ENCODE peak calls at places on chromosomes 5 and 9, in six cellular contexts. One of them, this sample, is unnamed.

GRCh38 chr9:136882109-136882946 is 4.0 kb upstream of the TRAF2 start:
- DNase-seq in IMR-90: peak; percentile 87
- DNase-seq in H1: no peak
- DNase-seq in trophoblast cell: peak; percentile 61
- DNase-seq in mesenchymal stem cell: peak; percentile 95
- DNase-seq in H9: peak; percentile 62
- DNase-seq in this sample: no peak

GRCh38 chr9:134962065-134962997 is 44.6 kb upstream of the FCN1 start:
- DNase-seq in IMR-90: no peak
- DNase-seq in H1: no peak
- DNase-seq in trophoblast cell: no peak
- DNase-seq in mesenchymal stem cell: no peak
- DNase-seq in H9: no peak
- DNase-seq in this sample: no peak

GRCh38 chr5:32767948-32768427 is 56.9 kb downstream of the NPR3 start:
- DNase-seq in IMR-90: peak; percentile 99
- DNase-seq in H1: no peak
- DNase-seq in trophoblast cell: peak; percentile 42
- DNase-seq in mesenchymal stem cell: peak; percentile 97
- DNase-seq in H9: no peak
- DNase-seq in this sample: no peak

GRCh38 chr9:77954018-77954417 is 77.6 kb downstream of the GNAQ start:
- DNase-seq in IMR-90: peak; percentile 60
- DNase-seq in H1: no peak
- DNase-seq in trophoblast cell: no peak
- DNase-seq in mesenchymal stem cell: peak; percentile 22
- DNase-seq in H9: no peak
- DNase-seq in this sample: no peak

GRCh38 chr9:22108581-22109370 is 99.7 kb upstream of the CDKN2B start:
- DNase-seq in IMR-90: peak; percentile 11
- DNase-seq in H1: no peak
- DNase-seq in trophoblast cell: no peak
- DNase-seq in mesenchymal stem cell: no peak
- DNase-seq in H9: no peak
- DNase-seq in this sample: no peak

GRCh38 chr9:15220658-15221310 is 86.2 kb downstream of the TTC39B start:
- DNase-seq in IMR-90: peak; percentile 46
- DNase-seq in H1: no peak
- DNase-seq in trophoblast cell: no peak
- DNase-seq in mesenchymal stem cell: peak; percentile 51
- DNase-seq in H9: no peak
- DNase-seq in this sample: no peak

GRCh38 chr5:23484094-23484493 is 23.3 kb upstream of the PRDM9 start:
- DNase-seq in IMR-90: no peak
- DNase-seq in H1: no peak
- DNase-seq in trophoblast cell: no peak
- DNase-seq in mesenchymal stem cell: no peak
- DNase-seq in H9: no peak
- DNase-seq in this sample: no peak

GRCh38 chr5:54632131-54632551 is 114.6 kb downstream of the SNX18 start:
- DNase-seq in IMR-90: no peak
- DNase-seq in H1: no peak
- DNase-seq in trophoblast cell: no peak
- DNase-seq in mesenchymal stem cell: no peak
- DNase-seq in H9: no peak
- DNase-seq in this sample: no peak

GRCh38 chr9:104746798-104747197 is 685 bp upstream of the NIPSNAP3A start:
- DNase-seq in IMR-90: no peak
- DNase-seq in H1: no peak
- DNase-seq in trophoblast cell: no peak
- DNase-seq in mesenchymal stem cell: no peak
- DNase-seq in H9: no peak
- DNase-seq in this sample: no peak

GRCh38 chr5:143147918-143148317 is 255.6 kb downstream of the NR3C1 start:
- DNase-seq in IMR-90: peak; percentile 57
- DNase-seq in H1: no peak
- DNase-seq in trophoblast cell: no peak
- DNase-seq in mesenchymal stem cell: peak; percentile 86
- DNase-seq in H9: no peak
- DNase-seq in this sample: no peak

GRCh38 chr5:11903614-11904269 is 504 bp downstream of the CTNND2 start:
- DNase-seq in IMR-90: no peak
- DNase-seq in H1: no peak
- DNase-seq in trophoblast cell: peak; percentile 61
- DNase-seq in mesenchymal stem cell: peak; percentile 14
- DNase-seq in H9: peak; percentile 45
- DNase-seq in this sample: peak; percentile 69

GRCh38 chr9:135468866-135469521 is 10.6 kb upstream of the PPP1R26 start:
- DNase-seq in IMR-90: peak; percentile 46
- DNase-seq in H1: no peak
- DNase-seq in trophoblast cell: no peak
- DNase-seq in mesenchymal stem cell: peak; percentile 62
- DNase-seq in H9: no peak
- DNase-seq in this sample: no peak

GRCh38 chr5:149712439-149713147 is 17.5 kb upstream of the PPARGC1B start:
- DNase-seq in IMR-90: no peak
- DNase-seq in H1: no peak
- DNase-seq in trophoblast cell: no peak
- DNase-seq in mesenchymal stem cell: no peak
- DNase-seq in H9: no peak
- DNase-seq in this sample: no peak

GRCh38 chr9:137506702-137507171 is 43.5 kb downstream of the PNPLA7 start:
- DNase-seq in IMR-90: peak; percentile 38
- DNase-seq in H1: no peak
- DNase-seq in trophoblast cell: no peak
- DNase-seq in mesenchymal stem cell: peak; percentile 25
- DNase-seq in H9: no peak
- DNase-seq in this sample: no peak

GRCh38 chr5:124677376-124677998 is 69.0 kb downstream of the ZNF608 start:
- DNase-seq in IMR-90: peak; percentile 47
- DNase-seq in H1: no peak
- DNase-seq in trophoblast cell: no peak
- DNase-seq in mesenchymal stem cell: no peak
- DNase-seq in H9: no peak
- DNase-seq in this sample: no peak

GRCh38 chr9:136311433-136312375 is 7.8 kb upstream of the CCDC187 start:
- DNase-seq in IMR-90: no peak
- DNase-seq in H1: no peak
- DNase-seq in trophoblast cell: no peak
- DNase-seq in mesenchymal stem cell: no peak
- DNase-seq in H9: no peak
- DNase-seq in this sample: no peak

GRCh38 chr5:139642891-139643871 is 5.0 kb upstream of the CXXC5 start:
- DNase-seq in IMR-90: no peak
- DNase-seq in H1: no peak
- DNase-seq in trophoblast cell: no peak
- DNase-seq in mesenchymal stem cell: no peak
- DNase-seq in H9: peak; percentile 45
- DNase-seq in this sample: no peak

GRCh38 chr5:142678615-142679014 is 7.3 kb downstream of the FGF1 start:
- DNase-seq in IMR-90: no peak
- DNase-seq in H1: no peak
- DNase-seq in trophoblast cell: no peak
- DNase-seq in mesenchymal stem cell: no peak
- DNase-seq in H9: no peak
- DNase-seq in this sample: no peak

GRCh38 chr5:141512390-141513020 is 23.6 kb downstream of the PCDHGC5 start:
- DNase-seq in IMR-90: peak; percentile 54
- DNase-seq in H1: peak; percentile 93
- DNase-seq in trophoblast cell: peak; percentile 73
- DNase-seq in mesenchymal stem cell: peak; percentile 65
- DNase-seq in H9: peak; percentile 97
- DNase-seq in this sample: peak; percentile 65

GRCh38 chr5:137954131-137954879 is 65.0 kb downstream of the PKD2L2 start:
- DNase-seq in IMR-90: peak; percentile 94
- DNase-seq in H1: no peak
- DNase-seq in trophoblast cell: no peak
- DNase-seq in mesenchymal stem cell: peak; percentile 97
- DNase-seq in H9: no peak
- DNase-seq in this sample: no peak

DNA sequence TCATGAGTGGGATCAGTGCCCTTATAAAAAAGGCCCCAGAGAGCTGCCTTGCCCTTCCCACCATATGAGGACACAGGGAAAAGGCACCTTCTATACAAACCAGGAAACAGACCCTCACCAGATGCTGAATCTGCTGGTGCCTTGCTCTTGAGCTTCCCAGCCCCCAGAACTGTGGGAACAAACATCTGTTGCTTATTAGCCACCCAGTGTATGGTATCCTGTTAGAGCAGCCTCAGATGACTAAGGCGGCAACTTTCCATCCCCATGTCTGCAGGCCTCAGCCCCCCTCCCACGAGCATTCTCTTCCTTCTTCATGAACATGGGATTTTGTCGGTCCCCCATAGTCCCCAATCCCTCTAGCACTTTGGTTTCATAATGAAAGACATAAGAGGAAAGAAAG is 202.5 kb upstream of the GAS1 start:
- DNase-seq in IMR-90: peak; percentile 25
- DNase-seq in H1: no peak
- DNase-seq in trophoblast cell: no peak
- DNase-seq in mesenchymal stem cell: no peak
- DNase-seq in H9: no peak
- DNase-seq in this sample: no peak
- H3K18ac ChIP-seq in IMR-90: no peak overlapping the region
- H3K18ac ChIP-seq in H1: no peak overlapping the region
- H3K18ac ChIP-seq in trophoblast cell: no peak overlapping the region
- H3K18ac ChIP-seq in mesenchymal stem cell: no peak overlapping the region
- H3K18ac ChIP-seq in H9: no peak overlapping the region
- H3K18ac ChIP-seq in this sample: no peak overlapping the region

GRCh38 chr5:95993776-95994175 is 32.1 kb upstream of the ELL2 start:
- DNase-seq in IMR-90: no peak
- DNase-seq in H1: no peak
- DNase-seq in trophoblast cell: no peak
- DNase-seq in mesenchymal stem cell: no peak
- DNase-seq in H9: no peak
- DNase-seq in this sample: no peak

GRCh38 chr5:96000308-96000707 is 38.7 kb upstream of the ELL2 start:
- DNase-seq in IMR-90: no peak
- DNase-seq in H1: no peak
- DNase-seq in trophoblast cell: no peak
- DNase-seq in mesenchymal stem cell: no peak
- DNase-seq in H9: no peak
- DNase-seq in this sample: no peak

GRCh38 chr5:95996904-95997751 is 35.5 kb upstream of the ELL2 start:
- DNase-seq in IMR-90: no peak
- DNase-seq in H1: no peak
- DNase-seq in trophoblast cell: no peak
- DNase-seq in mesenchymal stem cell: no peak
- DNase-seq in H9: no peak
- DNase-seq in this sample: no peak

GRCh38 chr5:95993261-95993660 is 31.6 kb upstream of the ELL2 start:
- DNase-seq in IMR-90: no peak
- DNase-seq in H1: no peak
- DNase-seq in trophoblast cell: no peak
- DNase-seq in mesenchymal stem cell: no peak
- DNase-seq in H9: no peak
- DNase-seq in this sample: no peak

GRCh38 chr5:95995947-95996489 is 34.4 kb upstream of the ELL2 start:
- DNase-seq in IMR-90: no peak
- DNase-seq in H1: no peak
- DNase-seq in trophoblast cell: no peak
- DNase-seq in mesenchymal stem cell: no peak
- DNase-seq in H9: no peak
- DNase-seq in this sample: no peak
- H2AFZ ChIP-seq in IMR-90: no peak overlapping the region
- H2AFZ ChIP-seq in H1: no peak overlapping the region
- H2AFZ ChIP-seq in trophoblast cell: no peak overlapping the region
- H2AFZ ChIP-seq in mesenchymal stem cell: no peak overlapping the region
- H2AFZ ChIP-seq in H9: no peak overlapping the region
- H2AFZ ChIP-seq in this sample: no peak overlapping the region

GRCh38 chr5:14173419-14174234 is 30.5 kb downstream of the TRIO start:
- DNase-seq in IMR-90: no peak
- DNase-seq in H1: no peak
- DNase-seq in trophoblast cell: peak; percentile 64
- DNase-seq in mesenchymal stem cell: peak; percentile 93
- DNase-seq in H9: no peak
- DNase-seq in this sample: no peak
- H3K23ac ChIP-seq in IMR-90: peak overlapping the region; percentile 85
- H3K23ac ChIP-seq in H1: no peak overlapping the region
- H3K23ac ChIP-seq in trophoblast cell: no peak overlapping the region
- H3K23ac ChIP-seq in mesenchymal stem cell: no peak overlapping the region
- H3K23ac ChIP-seq in H9: no peak overlapping the region
- H3K23ac ChIP-seq in this sample: no peak overlapping the region

GRCh38 chr5:100647461-100648230 is 112.5 kb downstream of the FAM174A start:
- DNase-seq in IMR-90: no peak
- DNase-seq in H1: no peak
- DNase-seq in trophoblast cell: no peak
- DNase-seq in mesenchymal stem cell: no peak
- DNase-seq in H9: no peak
- DNase-seq in this sample: no peak
- H3K18ac ChIP-seq in IMR-90: no peak overlapping the region
- H3K18ac ChIP-seq in H1: no peak overlapping the region
- H3K18ac ChIP-seq in trophoblast cell: no peak overlapping the region
- H3K18ac ChIP-seq in mesenchymal stem cell: no peak overlapping the region
- H3K18ac ChIP-seq in H9: no peak overlapping the region
- H3K18ac ChIP-seq in this sample: no peak overlapping the region

GRCh38 chr9:89177021-89177400 is 1.6 kb downstream of the SHC3 start:
- DNase-seq in IMR-90: peak; percentile 58
- DNase-seq in H1: no peak
- DNase-seq in trophoblast cell: no peak
- DNase-seq in mesenchymal stem cell: peak; percentile 67
- DNase-seq in H9: no peak
- DNase-seq in this sample: no peak

GRCh38 chr9:89175739-89176360 is 2.8 kb downstream of the SHC3 start:
- DNase-seq in IMR-90: no peak
- DNase-seq in H1: no peak
- DNase-seq in trophoblast cell: no peak
- DNase-seq in mesenchymal stem cell: no peak
- DNase-seq in H9: no peak
- DNase-seq in this sample: no peak

GRCh38 chr9:89178162-89179120 is at the start of gene SHC3:
- DNase-seq in IMR-90: peak; percentile 75
- DNase-seq in H1: no peak
- DNase-seq in trophoblast cell: no peak
- DNase-seq in mesenchymal stem cell: peak; percentile 60
- DNase-seq in H9: peak; percentile 74
- DNase-seq in this sample: peak; percentile 41

GRCh38 chr9:89179535-89179919 is 909 bp upstream of the SHC3 start:
- DNase-seq in IMR-90: peak; percentile 68
- DNase-seq in H1: no peak
- DNase-seq in trophoblast cell: no peak
- DNase-seq in mesenchymal stem cell: peak; percentile 79
- DNase-seq in H9: no peak
- DNase-seq in this sample: no peak

GRCh38 chr9:89177401-89178161 is 1.0 kb downstream of the SHC3 start:
- DNase-seq in IMR-90: no peak
- DNase-seq in H1: no peak
- DNase-seq in trophoblast cell: no peak
- DNase-seq in mesenchymal stem cell: peak; percentile 58
- DNase-seq in H9: peak; percentile 57
- DNase-seq in this sample: peak; percentile 27
- H2AFZ ChIP-seq in IMR-90: peak overlapping the region; percentile 80
- H2AFZ ChIP-seq in H1: no peak overlapping the region
- H2AFZ ChIP-seq in trophoblast cell: no peak overlapping the region
- H2AFZ ChIP-seq in mesenchymal stem cell: peak overlapping the region; percentile 57
- H2AFZ ChIP-seq in H9: no peak overlapping the region
- H2AFZ ChIP-seq in this sample: peak overlapping the region; percentile 71

This sample was measured in neuronal stem cell.